ENCODE peak calls at places on chromosome 15, in four cellular contexts. H, W, K and I are unnamed samples.

GRCh38 chr15:37134699-37135131 is 34.4 kb upstream of the MEIS2 start:
- ATAC-seq in W (peak; percentile 85), K (peak; percentile 80), H (no peak), I (no peak)

GRCh38 chr15:71333839-71334238 is 218.6 kb downstream of the THSD4 start:
- ATAC-seq in W (no peak), K (no peak), H (no peak), I (no peak)

GRCh38 chr15:65857718-65858402 is 11.4 kb upstream of the RAB11A start:
- ATAC-seq in W (no peak), K (peak; percentile 21), H (peak; percentile 86), I (peak; percentile 43)

GRCh38 chr15:62834686-62835279 is 207.8 kb upstream of the TPM1 start:
- ATAC-seq in H (no peak), W (no peak), K (no peak), I (no peak)

GRCh38 chr15:77023576-77024272 is 28.8 kb downstream of the PSTPIP1 start:
- ATAC-seq in H (peak; percentile 24), K (no peak), W (peak; percentile 4), I (no peak)

GRCh38 chr15:66679657-66680108 is 22.4 kb upstream of the SMAD6 start:
- ATAC-seq in H (no peak), K (no peak), W (no peak), I (no peak)

GRCh38 chr15:41790756-41791546 is 16.7 kb downstream of the MAPKBP1 start:
- ATAC-seq in K (peak; percentile 73), H (no peak), W (peak; percentile 62), I (peak; percentile 84)

GRCh38 chr15:50241684-50242450 is 23.7 kb downstream of the HDC start:
- ATAC-seq in W (no peak), K (peak; percentile 33), H (no peak), I (no peak)

GRCh38 chr15:63052961-63053698 is 10.6 kb downstream of the TPM1 start:
- ATAC-seq in H (no peak), K (no peak), W (peak; percentile 7), I (no peak)

GRCh38 chr15:100056411-100057072 is 285.2 kb downstream of the ADAMTS17 start:
- ATAC-seq in W (no peak), H (no peak), K (no peak), I (no peak)

GRCh38 chr15:40451497-40452158 is 10.9 kb downstream of the BAHD1 start:
- ATAC-seq in K (peak; percentile 15), W (no peak), H (no peak), I (no peak)

GRCh38 chr15:70101459-70102113 is 3.9 kb upstream of the TLE3 start:
- ATAC-seq in W (no peak), H (no peak), K (no peak), I (no peak)

GRCh38 chr15:30905821-30906220 is 2.1 kb downstream of the FAN1 start:
- ATAC-seq in K (no peak), W (no peak), H (no peak), I (no peak)

GRCh38 chr15:69484837-69485236 is 32.2 kb downstream of the RPLP1 start:
- ATAC-seq in W (no peak), H (no peak), K (no peak), I (no peak)

GRCh38 chr15:31440754-31441298 is 114.2 kb downstream of the KLF13 start:
- ATAC-seq in H (peak; percentile 70), W (peak; percentile 80), K (peak; percentile 41), I (peak; percentile 36)

GRCh38 chr15:57479005-57479404 is 102.7 kb downstream of the CGNL1 start:
- ATAC-seq in H (no peak), K (no peak), W (no peak), I (no peak)

GRCh38 chr15:83275412-83275811 is 9.1 kb downstream of the BNC1 start:
- ATAC-seq in K (no peak), W (no peak), H (no peak), I (no peak)

GRCh38 chr15:85726446-85726845 is 68.3 kb downstream of the KLHL25 start:
- ATAC-seq in K (no peak), H (no peak), W (no peak), I (no peak)

GRCh38 chr15:72797338-72797689 is 13.8 kb upstream of the ADPGK start:
- ATAC-seq in K (no peak), H (no peak), W (peak; percentile 27), I (no peak)

GRCh38 chr15:78620021-78620838 is 566 bp downstream of the CHRNA3 start:
- ATAC-seq in W (peak; percentile 57), K (no peak), H (no peak), I (no peak)

GRCh38 chr15:59185725-59186124 is 20.9 kb upstream of the LDHAL6B start:
- ATAC-seq in K (no peak), W (no peak), H (no peak), I (no peak)

GRCh38 chr15:81575436-81576123 is 201.6 kb upstream of the TMC3 start:
- ATAC-seq in K (no peak), H (no peak), W (no peak), I (no peak)